ENCODE peak calls at places on chromosome 13, in nine cellular contexts. One of them, this sample, is unnamed.

GRCh38 chr13:69458013-69458412 is 649.6 kb upstream of the ATXN8OS start:
- DNase-seq in colonic mucosa: no peak
- DNase-seq in retinal pigment epithelial cell: no peak
- DNase-seq in A549: no peak
- DNase-seq in endodermal cell: no peak
- DNase-seq in left ventricle myocardium inferior: no peak
- DNase-seq in neural crest cell: no peak
- DNase-seq in psoas muscle: no peak
- DNase-seq in AG04449: no peak
- DNase-seq in this sample: no peak

GRCh38 chr13:45705936-45706335 is 3.8 kb downstream of the CBY2 start:
- DNase-seq in colonic mucosa: no peak
- DNase-seq in AG04449: no peak
- DNase-seq in left ventricle myocardium inferior: no peak
- DNase-seq in psoas muscle: no peak
- DNase-seq in A549: no peak
- DNase-seq in neural crest cell: no peak
- DNase-seq in retinal pigment epithelial cell: no peak
- DNase-seq in endodermal cell: no peak
- DNase-seq in this sample: no peak

GRCh38 chr13:54337526-54337925 is 1308.9 kb downstream of the OLFM4 start:
- DNase-seq in endodermal cell: no peak
- DNase-seq in left ventricle myocardium inferior: no peak
- DNase-seq in psoas muscle: no peak
- DNase-seq in colonic mucosa: no peak
- DNase-seq in retinal pigment epithelial cell: no peak
- DNase-seq in A549: no peak
- DNase-seq in neural crest cell: no peak
- DNase-seq in AG04449: no peak
- DNase-seq in this sample: no peak

GRCh38 chr13:107018285-107018684 is 450.3 kb upstream of the ARGLU1 start:
- DNase-seq in colonic mucosa: no peak
- DNase-seq in retinal pigment epithelial cell: no peak
- DNase-seq in A549: no peak
- DNase-seq in left ventricle myocardium inferior: no peak
- DNase-seq in endodermal cell: no peak
- DNase-seq in neural crest cell: no peak
- DNase-seq in psoas muscle: no peak
- DNase-seq in AG04449: no peak
- DNase-seq in this sample: no peak

GRCh38 chr13:32255744-32256120 is 59.4 kb downstream of the ZAR1L start:
- DNase-seq in left ventricle myocardium inferior: no peak
- DNase-seq in AG04449: no peak
- DNase-seq in retinal pigment epithelial cell: no peak
- DNase-seq in A549: no peak
- DNase-seq in psoas muscle: no peak
- DNase-seq in colonic mucosa: no peak
- DNase-seq in neural crest cell: no peak
- DNase-seq in endodermal cell: no peak
- DNase-seq in this sample: no peak

GRCh38 chr13:42393573-42394360 is 121.8 kb downstream of the AKAP11 start:
- DNase-seq in neural crest cell: no peak
- DNase-seq in colonic mucosa: no peak
- DNase-seq in endodermal cell: no peak
- DNase-seq in A549: no peak
- DNase-seq in retinal pigment epithelial cell: no peak
- DNase-seq in psoas muscle: no peak
- DNase-seq in left ventricle myocardium inferior: no peak
- DNase-seq in AG04449: no peak
- DNase-seq in this sample: no peak

GRCh38 chr13:63864171-63864902 is 2448.7 kb upstream of the PCDH20 start:
- DNase-seq in colonic mucosa: no peak
- DNase-seq in left ventricle myocardium inferior: no peak
- DNase-seq in retinal pigment epithelial cell: no peak
- DNase-seq in neural crest cell: no peak
- DNase-seq in A549: no peak
- DNase-seq in endodermal cell: no peak
- DNase-seq in AG04449: no peak
- DNase-seq in psoas muscle: no peak
- DNase-seq in this sample: no peak

GRCh38 chr13:29740961-29741360 is 109.5 kb downstream of the UBL3 start:
- DNase-seq in left ventricle myocardium inferior: no peak
- DNase-seq in neural crest cell: no peak
- DNase-seq in colonic mucosa: no peak
- DNase-seq in A549: no peak
- DNase-seq in retinal pigment epithelial cell: no peak
- DNase-seq in AG04449: no peak
- DNase-seq in endodermal cell: no peak
- DNase-seq in psoas muscle: no peak
- DNase-seq in this sample: no peak

GRCh38 chr13:101424381-101425155 is 8.3 kb upstream of the NALCN start:
- DNase-seq in endodermal cell: no peak
- DNase-seq in neural crest cell: no peak
- DNase-seq in left ventricle myocardium inferior: no peak
- DNase-seq in AG04449: no peak
- DNase-seq in colonic mucosa: no peak
- DNase-seq in A549: no peak
- DNase-seq in retinal pigment epithelial cell: peak
- DNase-seq in psoas muscle: no peak
- DNase-seq in this sample: no peak

GRCh38 chr13:91623151-91623550 is 224.7 kb downstream of the GPC5 start:
- DNase-seq in AG04449: no peak
- DNase-seq in retinal pigment epithelial cell: no peak
- DNase-seq in neural crest cell: no peak
- DNase-seq in endodermal cell: peak
- DNase-seq in psoas muscle: no peak
- DNase-seq in colonic mucosa: no peak
- DNase-seq in left ventricle myocardium inferior: no peak
- DNase-seq in A549: no peak
- DNase-seq in this sample: no peak

GRCh38 chr13:45257638-45258338 is 56.9 kb upstream of the KCTD4 start:
- DNase-seq in neural crest cell: no peak
- DNase-seq in A549: no peak
- DNase-seq in psoas muscle: no peak
- DNase-seq in left ventricle myocardium inferior: no peak
- DNase-seq in endodermal cell: no peak
- DNase-seq in colonic mucosa: no peak
- DNase-seq in retinal pigment epithelial cell: no peak
- DNase-seq in AG04449: no peak
- DNase-seq in this sample: peak

GRCh38 chr13:112972867-112973576 is 4.0 kb downstream of the MCF2L start:
- DNase-seq in psoas muscle: peak
- DNase-seq in colonic mucosa: no peak
- DNase-seq in endodermal cell: no peak
- DNase-seq in neural crest cell: no peak
- DNase-seq in left ventricle myocardium inferior: peak
- DNase-seq in retinal pigment epithelial cell: no peak
- DNase-seq in A549: no peak
- DNase-seq in AG04449: no peak
- DNase-seq in this sample: no peak

GRCh38 chr13:54387607-54388006 is 1359.0 kb downstream of the OLFM4 start:
- DNase-seq in AG04449: no peak
- DNase-seq in endodermal cell: no peak
- DNase-seq in left ventricle myocardium inferior: no peak
- DNase-seq in psoas muscle: no peak
- DNase-seq in colonic mucosa: no peak
- DNase-seq in neural crest cell: no peak
- DNase-seq in retinal pigment epithelial cell: no peak
- DNase-seq in A549: no peak
- DNase-seq in this sample: no peak

DNA sequence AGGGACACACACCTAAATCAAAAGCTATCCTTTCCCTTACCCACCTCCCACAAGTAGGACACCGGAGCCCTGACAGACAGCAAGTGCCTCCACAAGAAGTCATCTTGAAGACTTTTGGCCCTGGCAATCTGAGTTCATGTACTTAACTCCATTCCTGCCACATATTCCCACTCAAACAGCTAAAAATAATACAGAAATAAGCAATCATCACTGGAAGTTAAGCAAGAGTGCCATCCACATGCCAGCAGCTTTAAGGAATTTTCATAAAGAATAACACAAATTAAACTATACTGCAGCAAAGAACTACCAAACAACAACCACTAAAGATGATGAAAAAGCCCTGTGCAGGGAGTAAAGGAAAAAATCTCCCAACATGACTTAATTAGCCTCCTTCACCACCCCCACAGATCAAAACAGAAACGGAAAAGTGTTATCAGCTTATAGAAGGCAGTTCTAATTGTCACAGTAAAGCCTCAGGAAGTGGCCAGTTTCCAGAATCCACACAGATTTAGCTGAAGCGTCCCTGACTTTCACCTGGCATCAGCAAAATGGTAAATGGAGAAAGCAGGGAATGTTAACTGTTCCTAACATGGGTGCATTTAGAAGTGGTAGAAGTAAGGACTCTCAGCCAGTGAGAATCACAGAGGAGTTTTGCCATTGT is 343.9 kb downstream of the TBC1D4 start:
- DNase-seq in neural crest cell: no peak
- DNase-seq in colonic mucosa: no peak
- DNase-seq in endodermal cell: no peak
- DNase-seq in left ventricle myocardium inferior: no peak
- DNase-seq in retinal pigment epithelial cell: no peak
- DNase-seq in psoas muscle: no peak
- DNase-seq in A549: no peak
- DNase-seq in AG04449: no peak
- DNase-seq in this sample: no peak
- TF ChIP-seq CTCF in neural crest cell: no peak
- TF ChIP-seq CTCF in colonic mucosa: no peak
- TF ChIP-seq CTCF in endodermal cell: no peak
- TF ChIP-seq CTCF in left ventricle myocardium inferior: no peak
- TF ChIP-seq CTCF in retinal pigment epithelial cell: no peak
- TF ChIP-seq CTCF in psoas muscle: no peak
- TF ChIP-seq CTCF in A549: no peak
- TF ChIP-seq CTCF in AG04449: no peak
- TF ChIP-seq CTCF in this sample: no peak

DNA sequence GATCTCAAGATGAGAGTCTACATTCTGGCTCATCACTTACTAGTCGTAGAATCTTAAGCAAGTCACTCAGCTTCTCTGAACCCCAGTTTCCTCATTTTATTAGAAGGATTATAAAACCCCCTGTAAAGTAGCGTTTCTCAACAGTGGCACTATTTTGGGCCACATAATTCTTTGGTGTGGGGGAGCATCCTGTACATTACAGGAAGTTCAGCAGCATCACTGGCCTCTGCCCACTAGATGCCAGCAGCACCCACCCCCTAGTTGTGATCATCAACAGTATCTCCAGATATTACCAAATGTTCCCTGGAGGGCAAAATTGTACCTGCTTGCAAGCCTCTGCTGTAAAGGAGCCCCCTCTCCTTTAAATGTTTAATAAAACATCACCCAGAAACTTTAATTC is 22.6 kb downstream of the STARD13 start:
- DNase-seq in retinal pigment epithelial cell: no peak
- DNase-seq in left ventricle myocardium inferior: no peak
- DNase-seq in endodermal cell: no peak
- DNase-seq in neural crest cell: no peak
- DNase-seq in AG04449: no peak
- DNase-seq in colonic mucosa: no peak
- DNase-seq in psoas muscle: no peak
- DNase-seq in A549: no peak
- DNase-seq in this sample: no peak
- TF ChIP-seq CTCF in retinal pigment epithelial cell: peak
- TF ChIP-seq CTCF in left ventricle myocardium inferior: peak
- TF ChIP-seq CTCF in endodermal cell: no peak
- TF ChIP-seq CTCF in neural crest cell: no peak
- TF ChIP-seq CTCF in AG04449: peak
- TF ChIP-seq CTCF in colonic mucosa: no peak
- TF ChIP-seq CTCF in psoas muscle: no peak
- TF ChIP-seq CTCF in A549: no peak
- TF ChIP-seq CTCF in this sample: peak

DNA sequence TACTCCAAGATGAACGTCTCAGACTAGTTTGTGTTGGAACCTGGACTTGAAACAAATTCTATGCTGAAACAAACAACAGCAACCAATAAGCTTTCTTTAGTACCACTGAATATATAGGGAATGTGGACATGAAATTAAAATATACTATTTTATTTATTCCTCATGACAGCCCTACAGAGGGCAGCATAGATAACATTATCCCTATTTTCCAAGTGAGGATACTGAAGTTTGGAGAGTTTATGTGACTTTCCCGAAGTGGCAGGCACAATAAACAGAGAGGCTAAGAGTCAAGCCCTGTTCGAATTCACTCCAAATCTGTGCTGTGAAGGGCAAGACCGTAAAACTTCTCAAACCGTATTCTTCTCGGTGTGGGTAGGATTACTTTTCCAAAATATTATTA is 509.9 kb upstream of the GPC6 start:
- DNase-seq in A549: no peak
- DNase-seq in colonic mucosa: no peak
- DNase-seq in neural crest cell: no peak
- DNase-seq in psoas muscle: no peak
- DNase-seq in left ventricle myocardium inferior: no peak
- DNase-seq in endodermal cell: no peak
- DNase-seq in AG04449: no peak
- DNase-seq in retinal pigment epithelial cell: no peak
- DNase-seq in this sample: peak
- TF ChIP-seq CTCF in A549: no peak
- TF ChIP-seq CTCF in colonic mucosa: no peak
- TF ChIP-seq CTCF in neural crest cell: peak
- TF ChIP-seq CTCF in psoas muscle: no peak
- TF ChIP-seq CTCF in left ventricle myocardium inferior: peak
- TF ChIP-seq CTCF in endodermal cell: peak
- TF ChIP-seq CTCF in AG04449: no peak
- TF ChIP-seq CTCF in retinal pigment epithelial cell: peak
- TF ChIP-seq CTCF in this sample: peak

DNA sequence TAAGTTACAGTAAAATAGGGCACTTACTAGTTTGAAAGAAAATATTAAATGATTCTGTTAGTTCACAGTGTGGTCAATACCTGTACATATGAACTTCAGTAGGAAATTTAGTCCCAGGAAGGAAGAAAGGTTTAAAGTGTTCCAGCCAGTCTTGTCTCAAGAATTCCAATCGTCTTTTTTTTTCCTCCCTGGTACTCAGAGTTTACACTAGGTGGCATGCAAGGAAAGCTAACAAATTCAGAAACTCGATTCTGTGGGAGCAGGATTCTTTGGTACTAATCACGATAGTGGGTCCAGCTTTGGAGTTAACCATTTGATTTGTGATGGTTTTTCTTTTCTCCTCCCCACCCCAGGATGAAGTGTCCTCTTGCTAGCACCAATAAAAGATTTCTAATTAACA is 43.6 kb downstream of the POLR1D start:
- DNase-seq in AG04449: no peak
- DNase-seq in retinal pigment epithelial cell: no peak
- DNase-seq in neural crest cell: no peak
- DNase-seq in left ventricle myocardium inferior: no peak
- DNase-seq in A549: no peak
- DNase-seq in psoas muscle: no peak
- DNase-seq in colonic mucosa: no peak
- DNase-seq in endodermal cell: no peak
- DNase-seq in this sample: no peak
- TF ChIP-seq CTCF in AG04449: peak
- TF ChIP-seq CTCF in retinal pigment epithelial cell: peak
- TF ChIP-seq CTCF in neural crest cell: peak
- TF ChIP-seq CTCF in left ventricle myocardium inferior: peak
- TF ChIP-seq CTCF in A549: no peak
- TF ChIP-seq CTCF in psoas muscle: peak
- TF ChIP-seq CTCF in colonic mucosa: no peak
- TF ChIP-seq CTCF in endodermal cell: peak
- TF ChIP-seq CTCF in this sample: peak